ENCODE peak calls at places on chromosomes 1 and 21, in eight cellular contexts. N is left ventricle myocardium inferior, M is stomach, L is Panc1, D is left lung, H is neural progenitor cell, F is sigmoid colon, T is astrocyte. J is an unnamed sample.

GRCh38 chr1:205438213-205439158 is 16.6 kb upstream of the LEMD1 start:
- DNase-seq in F (peak), L (no peak), N (peak), M (peak), T (peak), D (peak), H (no peak), J (peak)

GRCh38 chr21:32253215-32253641 is 25.6 kb downstream of the MIS18A start:
- DNase-seq in M (no peak), D (no peak), L (no peak), H (no peak), F (peak), T (peak), N (peak), J (peak)

GRCh38 chr1:239816090-239816812 is 275.4 kb upstream of the FMN2 start:
- DNase-seq in T (peak), M (peak), N (no peak), F (peak), L (peak), D (peak), H (peak), J (peak)

GRCh38 chr1:99441234-99442095 is 177.2 kb downstream of the PLPPR4 start:
- DNase-seq in D (no peak), N (no peak), H (no peak), L (no peak), T (peak), M (no peak), F (no peak), J (no peak)

GRCh38 chr1:203051841-203052324 is 25.6 kb downstream of the PPFIA4 start:
- DNase-seq in M (no peak), H (no peak), F (no peak), D (no peak), T (no peak), N (no peak), L (no peak), J (no peak)

GRCh38 chr1:209879539-209879938 is 51.8 kb downstream of the UTP25 start:
- DNase-seq in F (no peak), M (no peak), D (no peak), L (no peak), T (peak), N (no peak), H (no peak), J (no peak)

GRCh38 chr1:19028110-19028509 is 71.6 kb upstream of the IFFO2 start:
- DNase-seq in H (no peak), L (no peak), F (no peak), N (no peak), T (no peak), D (no peak), M (no peak), J (no peak)

GRCh38 chr1:52368383-52369172 is 2.6 kb upstream of the CC2D1B start:
- DNase-seq in D (peak), M (peak), L (no peak), T (peak), H (peak), N (peak), F (no peak), J (peak)

GRCh38 chr1:42258218-42258617 is 76.8 kb downstream of the FOXJ3 start:
- DNase-seq in M (no peak), F (no peak), T (peak), N (no peak), D (no peak), H (no peak), L (no peak), J (no peak)

GRCh38 chr21:35019631-35020032 is 29.5 kb downstream of the RUNX1 start:
- DNase-seq in M (peak), H (no peak), L (no peak), T (no peak), D (no peak), N (no peak), F (no peak), J (peak)

GRCh38 chr1:28395181-28395580 is 25.6 kb downstream of the PHACTR4 start:
- DNase-seq in H (no peak), T (peak), D (no peak), M (no peak), N (no peak), F (no peak), L (no peak), J (no peak)

GRCh38 chr1:157725214-157725577 is 24.6 kb upstream of the FCRL3 start:
- DNase-seq in F (no peak), M (no peak), D (no peak), T (no peak), H (no peak), L (no peak), N (no peak), J (no peak)

GRCh38 chr1:237857455-237857854 is 33.3 kb downstream of the ZP4 start:
- DNase-seq in N (no peak), H (no peak), T (no peak), L (no peak), F (no peak), M (no peak), D (no peak), J (no peak)

GRCh38 chr1:183385746-183386145 is 32.4 kb downstream of the NMNAT2 start:
- DNase-seq in N (no peak), D (no peak), T (no peak), L (no peak), F (no peak), M (no peak), H (no peak), J (no peak)

DNA sequence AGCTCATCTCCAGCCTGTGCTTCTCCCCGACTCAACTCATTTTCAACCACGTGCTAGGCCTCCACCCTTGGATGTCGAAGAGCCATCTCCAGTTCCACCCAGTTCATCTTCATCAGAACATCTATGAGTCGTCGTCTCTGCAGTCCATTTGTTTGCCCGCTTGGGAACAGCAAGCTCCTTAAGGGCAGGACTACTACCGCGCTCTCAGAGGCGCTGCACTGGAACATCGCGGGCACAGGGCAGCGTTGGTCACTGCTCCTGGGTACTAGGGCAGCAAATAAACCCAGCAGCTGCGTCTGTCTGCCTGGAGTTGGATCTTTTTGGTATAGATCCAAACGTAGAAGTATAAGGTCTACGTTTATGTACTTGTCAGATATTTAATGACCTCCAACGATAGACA is 478 bp upstream of the PRDM2 start:
- DNase-seq in N (no peak), D (no peak), F (no peak), L (no peak), T (peak), M (no peak), H (no peak), J (no peak)
- H3K27ac ChIP-seq in N (peak), D (peak), F (peak), L (peak), T (peak), M (peak), H (no peak), J (peak)

GRCh38 chr1:1162597-1163537 is 10.8 kb upstream of the TTLL10 start:
- DNase-seq in D (peak), T (no peak), H (no peak), F (no peak), N (no peak), L (no peak), M (peak), J (peak)

GRCh38 chr1:1165485-1165884 is 8.2 kb upstream of the TTLL10 start:
- DNase-seq in D (no peak), N (no peak), M (no peak), H (no peak), F (no peak), T (no peak), L (no peak), J (peak)

GRCh38 chr1:1164701-1165451 is 8.8 kb upstream of the TTLL10 start:
- DNase-seq in F (no peak), N (no peak), L (no peak), M (peak), H (peak), D (no peak), T (no peak), J (peak)

GRCh38 chr1:1164361-1164700 is 9.3 kb upstream of the TTLL10 start:
- DNase-seq in D (no peak), M (no peak), L (no peak), H (no peak), N (no peak), T (no peak), F (no peak), J (no peak)

DNA sequence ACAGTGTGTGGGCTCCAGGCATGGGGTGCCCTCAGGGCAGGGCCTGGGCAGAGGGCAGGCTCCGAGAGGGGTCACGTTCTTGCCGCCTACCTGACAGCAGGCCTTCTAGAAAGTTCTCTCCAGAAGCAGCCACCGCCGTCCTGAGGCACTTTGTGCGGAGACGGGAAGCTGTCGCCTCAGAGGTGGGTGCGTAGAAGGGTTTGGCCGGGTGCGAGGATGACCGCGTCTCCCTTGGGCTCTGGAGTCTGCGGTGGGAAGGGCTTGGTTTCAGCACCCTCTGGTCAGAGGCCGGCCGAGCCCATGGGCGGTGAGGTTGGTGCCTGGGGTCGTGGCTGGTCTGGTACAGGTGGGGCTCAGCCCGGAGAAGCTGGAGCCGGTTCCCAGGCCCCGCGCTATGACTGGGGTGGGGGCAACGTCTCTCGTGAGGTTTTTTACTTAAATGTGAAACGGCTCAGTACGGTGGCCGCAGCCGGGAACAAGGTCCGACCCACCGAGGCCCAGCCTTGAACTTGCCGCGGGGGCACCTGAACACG is 10.1 kb upstream of the TTLL10 start:
- DNase-seq in T (no peak), N (no peak), M (no peak), D (no peak), L (no peak), F (no peak), H (no peak), J (no peak)
- H3K4me3 ChIP-seq in T (no peak), N (no peak), M (peak), D (peak), L (no peak), F (peak), H (no peak), J (peak)

DNA sequence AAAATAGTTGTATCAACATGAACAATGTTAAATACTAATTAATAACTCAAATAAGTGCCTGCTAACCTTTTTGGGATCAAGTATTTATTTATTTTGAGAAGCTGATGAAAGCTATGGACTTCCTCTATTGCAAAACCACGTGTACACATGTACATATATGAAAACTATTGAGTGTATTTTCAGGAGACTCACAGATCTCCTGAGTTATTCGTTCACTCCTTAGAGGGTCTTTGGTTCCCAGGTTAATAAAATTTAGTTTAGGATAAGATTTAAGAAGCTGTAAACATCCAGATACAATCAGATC is 130.5 kb downstream of the DISC1 start:
- DNase-seq in N (no peak), T (no peak), L (no peak), D (no peak), F (no peak), M (no peak), H (no peak), J (no peak)
- TF ChIP-seq CTCF in N (peak), T (no peak), L (no peak), D (no peak), F (peak), M (no peak), H (no peak), J (no peak)

GRCh38 chr1:86235859-86236258 is 79.3 kb upstream of the COL24A1 start:
- DNase-seq in T (no peak), L (no peak), F (no peak), N (no peak), M (no peak), D (no peak), H (no peak), J (no peak)

GRCh38 chr1:86231076-86231475 is 74.5 kb upstream of the COL24A1 start:
- DNase-seq in D (no peak), M (no peak), L (no peak), F (no peak), T (peak), N (no peak), H (no peak), J (no peak)

GRCh38 chr1:86229405-86229804 is 72.8 kb upstream of the COL24A1 start:
- DNase-seq in M (no peak), T (no peak), N (no peak), D (no peak), F (no peak), H (no peak), L (no peak), J (no peak)

DNA sequence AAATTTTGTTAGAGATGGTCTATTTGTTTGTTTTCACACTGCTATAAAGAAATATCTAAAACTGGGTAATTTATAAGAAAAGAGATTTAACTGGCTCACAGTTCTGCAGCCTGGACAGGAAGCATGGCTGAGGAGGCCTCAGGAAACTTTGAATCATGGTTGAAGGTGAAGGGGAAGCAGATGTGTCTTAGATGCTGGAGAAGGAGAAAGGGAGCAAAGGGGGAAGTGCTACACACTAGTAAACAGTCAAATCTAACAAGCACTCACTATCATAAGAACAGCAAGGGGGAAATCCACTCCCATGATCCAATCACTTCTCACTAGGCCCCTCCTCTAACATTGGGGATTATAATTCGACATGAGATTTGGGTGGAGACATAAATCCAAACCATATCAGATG is 76.8 kb upstream of the COL24A1 start:
- DNase-seq in F (no peak), T (no peak), D (no peak), L (no peak), N (no peak), M (no peak), H (no peak), J (no peak)
- H3K27ac ChIP-seq in F (no peak), T (no peak), D (no peak), L (no peak), N (no peak), M (no peak), H (no peak), J (no peak)

J was measured in body of pancreas.